ENCODE peak calls at places on chromosomes 7 and 10, in five cellular contexts. N is NCI-H2081 treated with DMSO at 0.1 percent for 48 hours; I is NCI-H460; S is activated CD8-positive, alpha-beta T cell treated with anti-CD3 and anti-CD28 coated beads, Interleukin-2, amount 10 ng/mL, durations not matched to agents 7 days and 5 days; H is HTR-8/SVneo. M is an unnamed sample.

GRCh38 chr7:30029696-30030095 is 1.5 kb downstream of the PLEKHA8 start:
- DNase-seq in N (no peak), I (no peak), S (no peak), H (no peak), M (peak; percentile 23)

GRCh38 chr10:70674560-70675495 is 2.5 kb downstream of the ADAMTS14 start:
- DNase-seq in N (no peak), I (no peak), S (no peak), H (no peak), M (no peak)

GRCh38 chr10:45444022-45444421 is 70.0 kb downstream of the ALOX5 start:
- DNase-seq in N (no peak), I (no peak), S (no peak), H (no peak), M (no peak)

GRCh38 chr7:1505731-1506550 is 1.8 kb upstream of the INTS1 start:
- DNase-seq in N (no peak), I (peak; percentile 67), S (no peak), H (no peak), M (no peak)

GRCh38 chr10:25689346-25690095 is 244.5 kb upstream of the MYO3A start:
- DNase-seq in N (no peak), I (no peak), S (no peak), H (no peak), M (no peak)

GRCh38 chr7:138842111-138842510 is 44.1 kb upstream of the ATP6V0A4 start:
- DNase-seq in N (no peak), I (no peak), S (no peak), H (peak; percentile 52), M (no peak)

GRCh38 chr7:91344911-91345310 is 80.7 kb downstream of the FZD1 start:
- DNase-seq in N (no peak), I (no peak), S (no peak), H (no peak), M (no peak)

GRCh38 chr7:134636008-134636449 is 10.6 kb upstream of the BPGM start:
- DNase-seq in N (no peak), I (no peak), S (no peak), H (no peak), M (no peak)

GRCh38 chr10:133278577-133279265 is 2.1 kb upstream of the ADAM8 start:
- DNase-seq in N (no peak), I (peak; percentile 77), S (peak; percentile 82), H (peak; percentile 70), M (no peak)

GRCh38 chr7:134234216-134234615 is 82.5 kb downstream of the SLC35B4 start:
- DNase-seq in N (no peak), I (no peak), S (no peak), H (no peak), M (peak; percentile 84)

GRCh38 chr7:112081778-112082177 is 124.4 kb downstream of the DOCK4 start:
- DNase-seq in N (no peak), I (peak; percentile 56), S (no peak), H (no peak), M (no peak)

GRCh38 chr10:113869789-113870188 is 15.3 kb downstream of the NHLRC2 start:
- DNase-seq in N (no peak), I (no peak), S (no peak), H (no peak), M (no peak)

GRCh38 chr10:74114041-74114448 is 36.6 kb downstream of the AP3M1 start:
- DNase-seq in N (no peak), I (no peak), S (no peak), H (no peak), M (no peak)